ENCODE peak calls at places on chromosomes 6 and 20, in four cellular contexts. F is left cardiac atrium, K is NCI-H460, A is nucleus accumbens. S is an unnamed sample.
A peak's percentile ranks its signal among the peaks of the same experiment; 100 is the strongest.

GRCh38 chr6:23091795-23092194 is 522.4 kb downstream of the HDGFL1 start:
- DNase-seq in F (no peak), K (no peak), A (no peak), S (no peak)

GRCh38 chr6:109238405-109238804 is 143.1 kb downstream of the CEP57L1 start:
- DNase-seq in F (no peak), K (no peak), A (no peak), S (no peak)

GRCh38 chr6:38775870-38776269 is 60.8 kb downstream of the DNAH8 start:
- DNase-seq in F (no peak), K (no peak), A (no peak), S (no peak)

GRCh38 chr6:40425192-40425919 is 161.8 kb downstream of the LRFN2 start:
- DNase-seq in F (peak; percentile 41), K (no peak), A (no peak), S (peak; percentile 30)

GRCh38 chr6:132524639-132525038 is 11.7 kb upstream of the STX7 start:
- DNase-seq in F (no peak), K (no peak), A (no peak), S (no peak)

GRCh38 chr20:10090588-10091166 is 55.9 kb downstream of the ANKEF1 start:
- DNase-seq in F (peak; percentile 33), K (peak; percentile 41), A (no peak), S (peak; percentile 31)

GRCh38 chr6:111631930-111632460 is 26.3 kb upstream of the TRAF3IP2 start:
- DNase-seq in F (no peak), K (no peak), A (no peak), S (no peak)

GRCh38 chr6:46626228-46626909 is 26.2 kb downstream of the CYP39A1 start:
- DNase-seq in F (no peak), K (peak; percentile 22), A (no peak), S (no peak)

GRCh38 chr6:2909718-2910117 is 6.6 kb upstream of the SERPINB9 start:
- DNase-seq in F (no peak), K (no peak), A (no peak), S (no peak)

GRCh38 chr6:5135783-5136376 is 50.7 kb downstream of the PPP1R3G start:
- DNase-seq in F (no peak), K (peak; percentile 42), A (no peak), S (no peak)

GRCh38 chr6:139030539-139030938 is 2.0 kb downstream of the ABRACL start:
- DNase-seq in F (no peak), K (no peak), A (no peak), S (no peak)

GRCh38 chr20:13772529-13772928 is 12.2 kb downstream of the ESF1 start:
- DNase-seq in F (no peak), K (no peak), A (no peak), S (no peak)

GRCh38 chr6:46172176-46172575 is 1.4 kb upstream of the ENPP5 start:
- DNase-seq in F (no peak), K (no peak), A (no peak), S (no peak)

GRCh38 chr6:147132889-147133288 is 71.3 kb upstream of the STXBP5 start:
- DNase-seq in F (no peak), K (no peak), A (no peak), S (no peak)

GRCh38 chr6:125558451-125558850 is 191.0 kb upstream of the HEY2 start:
- DNase-seq in F (no peak), K (no peak), A (no peak), S (no peak)

GRCh38 chr6:144585217-144585814 is 300.2 kb downstream of the UTRN start:
- DNase-seq in F (no peak), K (peak; percentile 42), A (no peak), S (no peak)

GRCh38 chr6:45742591-45742990 is 273.1 kb downstream of the CLIC5 start:
- DNase-seq in F (no peak), K (no peak), A (no peak), S (no peak)

GRCh38 chr6:71238351-71238750 is 50.3 kb upstream of the OGFRL1 start:
- DNase-seq in F (no peak), K (no peak), A (no peak), S (no peak)

GRCh38 chr6:80641591-80641990 is 535.1 kb downstream of the BCKDHB start:
- DNase-seq in F (no peak), K (no peak), A (no peak), S (no peak)

GRCh38 chr6:140140891-140141290 is 766.4 kb upstream of the CITED2 start:
- DNase-seq in F (no peak), K (no peak), A (no peak), S (no peak)

GRCh38 chr20:14612389-14612788 is 275.0 kb upstream of the FLRT3 start:
- DNase-seq in F (no peak), K (peak; percentile 49), A (no peak), S (no peak)

GRCh38 chr6:132937466-132937906 is 123.1 kb downstream of the RPS12 start:
- DNase-seq in F (peak; percentile 32), K (peak; percentile 32), A (peak; percentile 11), S (no peak)

S was measured in heart left ventricle.